ENCODE peak calls at places on chromosomes 5 and 9, in five cellular contexts. J, G, B, M and H are unnamed samples.

GRCh38 chr5:57887851-57888621 is 405.4 kb upstream of the ACTBL2 start:
- DNase-seq in J (peak; percentile 35), G (peak; percentile 84), B (no peak), M (no peak), H (no peak)

GRCh38 chr5:132094393-132095076 is 20.9 kb downstream of the CSF2 start:
- DNase-seq in J (no peak), G (peak; percentile 89), B (no peak), M (no peak), H (peak; percentile 55)

GRCh38 chr9:120555884-120556283 is 24.1 kb downstream of the CDK5RAP2 start:
- DNase-seq in J (no peak), G (no peak), B (no peak), M (no peak), H (no peak)

GRCh38 chr5:141521244-141521781 is 32.4 kb downstream of the PCDHGC5 start:
- DNase-seq in J (no peak), G (peak; percentile 98), B (no peak), M (no peak), H (peak; percentile 54)

GRCh38 chr9:75102177-75102790 is 14.0 kb downstream of the OSTF1 start:
- DNase-seq in J (no peak), G (no peak), B (no peak), M (no peak), H (no peak)

GRCh38 chr9:18922161-18922910 is 110.7 kb downstream of the SAXO1 start:
- DNase-seq in J (no peak), G (no peak), B (no peak), M (no peak), H (no peak)

GRCh38 chr5:94326579-94326978 is 291.8 kb downstream of the KIAA0825 start:
- DNase-seq in J (no peak), G (no peak), B (no peak), M (no peak), H (no peak)

GRCh38 chr9:104923740-104924139 is 4.2 kb downstream of the ABCA1 start:
- DNase-seq in J (no peak), G (no peak), B (no peak), M (no peak), H (no peak)

GRCh38 chr9:33475357-33475756 is 1.6 kb upstream of the NOL6 start:
- DNase-seq in J (no peak), G (no peak), B (no peak), M (no peak), H (no peak)

GRCh38 chr5:172413601-172414000 is 40.7 kb downstream of the SH3PXD2B start:
- DNase-seq in J (no peak), G (no peak), B (no peak), M (no peak), H (no peak)

GRCh38 chr5:167916706-167917105 is 374.7 kb upstream of the WWC1 start:
- DNase-seq in J (no peak), G (peak; percentile 71), B (no peak), M (no peak), H (no peak)

GRCh38 chr5:141623197-141623596 is 4.4 kb upstream of the DIAPH1 start:
- DNase-seq in J (no peak), G (peak; percentile 65), B (no peak), M (peak; percentile 63), H (peak; percentile 67)

GRCh38 chr9:17802249-17802857 is 223.5 kb downstream of the SH3GL2 start:
- DNase-seq in J (no peak), G (peak; percentile 43), B (no peak), M (peak; percentile 7), H (no peak)

GRCh38 chr9:86968258-86968920 is 21.1 kb upstream of the GAS1 start:
- DNase-seq in J (no peak), G (peak; percentile 12), B (no peak), M (no peak), H (no peak)

GRCh38 chr9:97504381-97505216 is 3.1 kb downstream of the TMOD1 start:
- DNase-seq in J (no peak), G (no peak), B (no peak), M (no peak), H (no peak)

GRCh38 chr9:112037281-112038016 is 137.6 kb downstream of the SUSD1 start:
- DNase-seq in J (no peak), G (peak; percentile 75), B (peak; percentile 57), M (no peak), H (no peak)

GRCh38 chr5:9512452-9512851 is 33.4 kb downstream of the SEMA5A start:
- DNase-seq in J (no peak), G (peak; percentile 42), B (no peak), M (no peak), H (no peak)

GRCh38 chr5:109865636-109866035 is 175.9 kb downstream of the MAN2A1 start:
- DNase-seq in J (no peak), G (peak; percentile 95), B (no peak), M (no peak), H (no peak)

GRCh38 chr5:157519579-157520253 is 55.9 kb downstream of the ADAM19 start:
- DNase-seq in J (no peak), G (no peak), B (no peak), M (peak; percentile 79), H (no peak)

GRCh38 chr9:120650352-120650751 is 63.9 kb downstream of the MEGF9 start:
- DNase-seq in J (no peak), G (peak; percentile 32), B (no peak), M (no peak), H (no peak)

GRCh38 chr9:9997585-9997984 is 615.2 kb downstream of the PTPRD start:
- DNase-seq in J (no peak), G (no peak), B (no peak), M (no peak), H (no peak)

GRCh38 chr9:88976186-88976887 is 14.9 kb upstream of the S1PR3 start:
- DNase-seq in J (no peak), G (no peak), B (no peak), M (no peak), H (no peak)

GRCh38 chr5:50744761-50745160 is 78.3 kb downstream of the PARP8 start:
- DNase-seq in J (no peak), G (peak; percentile 65), B (no peak), M (peak; percentile 11), H (no peak)

GRCh38 chr5:174175869-174176268 is 130.4 kb downstream of the NSG2 start:
- DNase-seq in J (no peak), G (no peak), B (no peak), M (no peak), H (no peak)

GRCh38 chr5:102753889-102754498 is 1.1 kb upstream of the PAM start:
- DNase-seq in J (peak; percentile 12), G (no peak), B (no peak), M (no peak), H (no peak)

GRCh38 chr5:121006206-121006605 is 542.1 kb downstream of the PRR16 start:
- DNase-seq in J (no peak), G (no peak), B (no peak), M (no peak), H (no peak)

DNA sequence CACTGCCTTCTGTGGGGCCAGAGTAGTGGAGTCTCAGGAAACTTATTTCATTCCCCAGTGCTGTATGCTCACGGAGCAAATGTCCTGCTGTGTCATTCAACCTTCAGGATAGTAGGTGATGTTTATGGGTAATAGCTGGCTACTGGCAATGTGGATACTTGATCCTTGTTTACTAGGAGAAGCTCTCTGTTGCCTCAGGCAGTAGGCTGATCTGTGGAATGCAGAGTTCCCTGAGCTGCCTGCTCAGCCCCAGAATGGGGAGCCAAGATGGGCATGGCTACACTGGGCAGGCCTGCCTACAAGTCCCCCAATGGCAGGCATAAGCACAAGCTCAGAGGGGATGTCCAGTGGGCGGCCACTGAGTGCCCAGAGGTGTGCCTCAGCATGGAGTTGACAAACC is 323.1 kb upstream of the KCNN2 start:
- DNase-seq in J (no peak), G (no peak), B (no peak), M (no peak), H (no peak)
- TF ChIP-seq CTCF in J (no peak), G (no peak), B (no peak), M (no peak), H (no peak)

GRCh38 chr9:31542384-31543055 is 841.9 kb upstream of the ACO1 start:
- DNase-seq in J (peak; percentile 12), G (peak; percentile 98), B (no peak), M (peak; percentile 38), H (no peak)
- TF ChIP-seq CTCF in J (peak; percentile 50), G (peak; percentile 77), B (no peak), M (peak; percentile 40), H (no peak)

GRCh38 chr9:90053027-90053426 is 448.2 kb downstream of the GADD45G start:
- DNase-seq in J (peak; percentile 15), G (peak; percentile 4), B (no peak), M (no peak), H (no peak)
- TF ChIP-seq CTCF in J (no peak), G (peak; percentile 24), B (no peak), M (no peak), H (peak; percentile 27)

DNA sequence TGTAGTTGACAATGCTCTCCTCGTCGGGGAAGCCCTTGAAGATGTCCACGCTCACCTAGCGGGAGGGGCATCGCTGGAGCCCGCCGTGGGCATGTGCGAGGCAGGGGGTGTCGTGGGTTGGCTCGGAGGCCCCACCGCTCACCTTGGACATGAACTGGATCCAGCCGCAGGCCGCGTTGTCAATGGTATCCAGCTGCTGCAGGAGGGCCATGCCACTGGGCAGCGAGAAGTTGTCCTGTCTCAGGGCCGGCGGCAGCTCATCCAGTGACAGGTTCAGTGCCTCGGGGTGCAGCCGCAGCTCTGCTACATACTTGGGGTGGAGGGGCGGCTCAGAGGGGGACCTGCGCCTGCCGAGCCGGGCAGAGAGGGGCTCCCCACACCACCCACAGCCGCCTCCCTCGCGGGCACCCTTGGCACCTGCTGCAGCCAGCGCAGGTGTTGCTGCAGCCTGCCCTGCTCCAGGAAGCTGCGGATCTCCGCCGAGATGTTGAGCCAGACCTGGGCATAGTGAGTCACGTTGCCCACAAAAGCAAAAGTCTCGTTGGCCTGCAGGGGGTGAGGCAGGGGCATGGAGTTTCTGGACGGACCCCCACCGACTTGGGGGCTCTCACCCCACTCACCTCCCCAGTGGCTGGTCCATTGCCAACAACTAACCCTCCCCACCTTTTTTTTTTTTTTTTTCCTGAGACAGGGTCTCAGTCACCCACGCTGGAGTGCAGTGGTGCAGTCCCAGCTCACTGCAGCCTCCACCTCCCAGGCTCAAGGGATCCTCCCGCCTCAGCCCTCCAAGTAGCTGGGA is 9.1 kb downstream of the ABCA2 start:
- DNase-seq in J (no peak), G (no peak), B (no peak), M (no peak), H (no peak)
- TF ChIP-seq CTCF in J (no peak), G (no peak), B (no peak), M (no peak), H (no peak)

DNA sequence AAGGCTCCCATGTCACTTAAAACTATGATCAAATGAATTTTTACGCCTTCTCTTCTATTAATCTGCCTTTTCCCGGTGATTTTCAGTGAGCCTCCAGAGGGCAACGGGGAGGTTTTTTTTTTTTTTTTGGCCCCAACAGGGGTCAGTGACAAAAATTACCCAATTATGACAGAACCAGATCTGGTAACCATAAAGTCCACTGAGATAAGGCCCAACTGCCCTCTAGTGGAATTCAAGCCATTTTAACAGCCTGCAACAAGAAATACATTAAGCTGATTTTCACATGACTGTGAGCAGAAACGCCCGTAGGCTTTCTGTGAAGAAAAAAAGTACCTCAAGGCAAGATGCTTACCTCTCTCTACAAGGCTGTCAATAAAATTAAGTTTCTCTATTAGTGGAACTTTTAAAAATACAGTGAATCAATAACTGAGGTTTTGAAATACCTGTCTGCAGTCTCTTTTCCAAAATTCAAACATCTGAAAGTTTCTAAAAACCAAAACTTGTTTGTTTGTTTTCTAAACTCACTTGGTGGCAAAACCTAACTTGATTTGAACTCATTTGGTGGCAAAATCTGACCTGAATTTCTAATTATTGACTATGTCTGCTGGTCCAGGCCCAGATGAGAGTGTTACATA is 49.7 kb upstream of the FST start:
- DNase-seq in J (no peak), G (peak; percentile 86), B (no peak), M (no peak), H (no peak)
- TF ChIP-seq CTCF in J (peak; percentile 23), G (peak; percentile 76), B (no peak), M (peak; percentile 12), H (no peak)

GRCh38 chr5:6182271-6182815 is 196.0 kb downstream of the MED10 start:
- DNase-seq in J (no peak), G (no peak), B (no peak), M (no peak), H (no peak)
- TF ChIP-seq CTCF in J (no peak), G (no peak), B (no peak), M (no peak), H (no peak)